ENCODE peak calls at places on chromosomes 2 and 18, in five cellular contexts. E is HepG2, U is K562, A is GM12878, O is H1. Z is an unnamed sample.
A peak's percentile ranks its signal among the peaks of the same experiment; 100 is the strongest.

GRCh38 chr18:4142876-4143275 is 312.2 kb downstream of the DLGAP1 start:
- DNase-seq in A (no peak), O (no peak), E (no peak), U (no peak), Z (no peak)

GRCh38 chr2:238075397-238075796 is 14.6 kb downstream of the SCLY start:
- DNase-seq in U (no peak), A (no peak), O (no peak), E (no peak), Z (no peak)

GRCh38 chr2:229206548-229206947 is 64.5 kb downstream of the PID1 start:
- DNase-seq in O (no peak), A (no peak), E (no peak), U (no peak), Z (no peak)

GRCh38 chr18:62118324-62118723 is 68.5 kb downstream of the PIGN start:
- DNase-seq in A (no peak), U (no peak), E (no peak), O (no peak), Z (no peak)

GRCh38 chr2:40535891-40536290 is 84.0 kb upstream of the SLC8A1 start:
- DNase-seq in E (no peak), U (no peak), O (no peak), A (no peak), Z (no peak)

GRCh38 chr18:63559567-63560491 is 17.7 kb downstream of the SERPINB12 start:
- DNase-seq in E (no peak), A (no peak), U (no peak), O (no peak), Z (no peak)

GRCh38 chr18:2050702-2051201 is 520.6 kb downstream of the METTL4 start:
- DNase-seq in U (no peak), O (no peak), A (no peak), E (no peak), Z (no peak)

GRCh38 chr2:97699765-97700444 is 13.5 kb upstream of the ZAP70 start:
- DNase-seq in O (no peak), E (peak; percentile 68), A (no peak), U (peak; percentile 70), Z (peak; percentile 69)

GRCh38 chr18:23967321-23968089 is 47.0 kb upstream of the TTC39C start:
- DNase-seq in A (peak; percentile 53), E (no peak), O (no peak), U (no peak), Z (no peak)

GRCh38 chr2:147756103-147756502 is 88.7 kb upstream of the ACVR2A start:
- DNase-seq in E (no peak), U (no peak), O (peak; percentile 15), A (no peak), Z (no peak)

GRCh38 chr18:51135361-51135760 is 62.1 kb downstream of the MEX3C start:
- DNase-seq in A (no peak), E (no peak), U (no peak), O (no peak), Z (no peak)

GRCh38 chr18:76450912-76451421 is 44.1 kb downstream of the ZNF516 start:
- DNase-seq in A (peak; percentile 37), U (no peak), E (no peak), O (no peak), Z (peak; percentile 91)

GRCh38 chr2:120625865-120626560 is 109.7 kb upstream of the GLI2 start:
- DNase-seq in A (no peak), U (no peak), E (peak; percentile 35), O (no peak), Z (no peak)

GRCh38 chr2:237227190-237227988 is 141.7 kb downstream of the COPS8 start:
- DNase-seq in E (no peak), A (no peak), O (no peak), U (no peak), Z (no peak)

GRCh38 chr2:152376385-152376784 is 41.4 kb downstream of the FMNL2 start:
- DNase-seq in E (no peak), U (no peak), O (no peak), A (no peak), Z (no peak)

GRCh38 chr2:126893153-126893552 is 5.5 kb upstream of the TEX51 start:
- DNase-seq in U (no peak), O (no peak), E (no peak), A (no peak), Z (no peak)

GRCh38 chr2:189407161-189407943 is 33.9 kb upstream of the WDR75 start:
- DNase-seq in O (no peak), A (no peak), E (no peak), U (no peak), Z (peak; percentile 44)

GRCh38 chr18:38032516-38032915 is 466.9 kb upstream of the CELF4 start:
- DNase-seq in E (no peak), O (no peak), U (no peak), A (no peak), Z (no peak)

GRCh38 chr2:8138923-8139667 is 542.8 kb upstream of the ID2 start:
- DNase-seq in O (no peak), U (no peak), A (no peak), E (peak; percentile 99), Z (no peak)

GRCh38 chr2:175441361-175441760 is 259.9 kb upstream of the ATP5MC3 start:
- DNase-seq in A (no peak), O (no peak), E (no peak), U (no peak), Z (no peak)

GRCh38 chr2:188787661-188788044 is 186.5 kb upstream of the COL3A1 start:
- DNase-seq in O (no peak), E (no peak), A (no peak), U (no peak), Z (no peak)

GRCh38 chr18:71374294-71374693 is 1085.4 kb downstream of the SOCS6 start:
- DNase-seq in U (no peak), A (no peak), O (no peak), E (no peak), Z (no peak)

GRCh38 chr2:74414475-74414874 is 6.9 kb downstream of the C2orf81 start:
- DNase-seq in A (no peak), O (no peak), U (no peak), E (no peak), Z (no peak)

GRCh38 chr18:58768293-58768974 is 96.2 kb upstream of the ZNF532 start:
- DNase-seq in A (no peak), E (peak; percentile 35), O (peak; percentile 47), U (peak; percentile 49), Z (peak; percentile 94)

GRCh38 chr18:35510071-35511010 is 12.6 kb upstream of the INO80C start:
- DNase-seq in O (no peak), A (no peak), U (no peak), E (no peak), Z (no peak)

GRCh38 chr2:88656690-88657089 is 29.4 kb upstream of the EIF2AK3 start:
- DNase-seq in A (no peak), O (no peak), E (no peak), U (no peak), Z (no peak)

GRCh38 chr2:237904806-237905599 is 45.6 kb downstream of the RAMP1 start:
- DNase-seq in O (no peak), U (no peak), A (peak; percentile 53), E (no peak), Z (no peak)

GRCh38 chr2:145066795-145067194 is 546.9 kb upstream of the ZEB2 start:
- DNase-seq in O (no peak), E (no peak), A (no peak), U (no peak), Z (no peak)

GRCh38 chr2:227819398-227819697 is 5.7 kb downstream of the CCL20 start:
- DNase-seq in A (no peak), U (no peak), E (no peak), O (no peak), Z (no peak)

GRCh38 chr2:71671203-71671602 is 217.8 kb downstream of the DYSF start:
- DNase-seq in A (no peak), U (no peak), E (no peak), O (no peak), Z (peak; percentile 6)

GRCh38 chr18:37266290-37266689 is 299.3 kb downstream of the CELF4 start:
- DNase-seq in O (no peak), E (no peak), U (peak; percentile 41), A (no peak), Z (peak; percentile 64)

GRCh38 chr2:23940262-23940975 is at the start of gene UBXN2A:
- DNase-seq in E (peak; percentile 69), A (no peak), U (peak; percentile 89), O (no peak), Z (peak; percentile 97)

DNA sequence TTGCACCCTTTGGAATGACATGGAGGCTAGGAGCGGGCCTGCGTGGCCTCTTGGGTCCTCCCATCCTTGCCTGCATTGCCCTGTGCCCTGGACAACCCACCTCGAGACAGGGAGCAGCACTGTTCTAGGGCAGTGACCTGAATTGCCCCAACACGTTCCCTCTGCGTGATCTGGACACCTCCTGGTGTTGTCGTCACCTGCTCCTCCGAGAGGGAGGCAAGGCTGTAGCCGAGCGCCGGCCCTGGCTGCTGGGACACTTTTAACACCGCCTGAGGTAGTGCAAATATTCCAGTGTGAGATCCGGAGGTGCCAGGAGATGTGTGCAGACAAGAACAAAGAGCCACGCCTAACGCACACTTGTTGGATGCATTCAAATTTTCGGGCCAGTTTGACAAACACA is 131.5 kb downstream of the SMAD7 start:
- DNase-seq in U (no peak), A (no peak), O (no peak), E (no peak), Z (no peak)
- TF ChIP-seq YY1 in U (no peak), A (no peak), O (no peak), E (no peak), Z (no peak)

GRCh38 chr2:36713300-36713699 is 16.8 kb downstream of the VIT start:
- DNase-seq in O (no peak), E (no peak), A (no peak), U (no peak), Z (no peak)
- H2AFZ ChIP-seq in O (peak overlapping the region; percentile 54), E (no peak overlapping the region), A (no peak overlapping the region), U (no peak overlapping the region), Z (no peak overlapping the region)

DNA sequence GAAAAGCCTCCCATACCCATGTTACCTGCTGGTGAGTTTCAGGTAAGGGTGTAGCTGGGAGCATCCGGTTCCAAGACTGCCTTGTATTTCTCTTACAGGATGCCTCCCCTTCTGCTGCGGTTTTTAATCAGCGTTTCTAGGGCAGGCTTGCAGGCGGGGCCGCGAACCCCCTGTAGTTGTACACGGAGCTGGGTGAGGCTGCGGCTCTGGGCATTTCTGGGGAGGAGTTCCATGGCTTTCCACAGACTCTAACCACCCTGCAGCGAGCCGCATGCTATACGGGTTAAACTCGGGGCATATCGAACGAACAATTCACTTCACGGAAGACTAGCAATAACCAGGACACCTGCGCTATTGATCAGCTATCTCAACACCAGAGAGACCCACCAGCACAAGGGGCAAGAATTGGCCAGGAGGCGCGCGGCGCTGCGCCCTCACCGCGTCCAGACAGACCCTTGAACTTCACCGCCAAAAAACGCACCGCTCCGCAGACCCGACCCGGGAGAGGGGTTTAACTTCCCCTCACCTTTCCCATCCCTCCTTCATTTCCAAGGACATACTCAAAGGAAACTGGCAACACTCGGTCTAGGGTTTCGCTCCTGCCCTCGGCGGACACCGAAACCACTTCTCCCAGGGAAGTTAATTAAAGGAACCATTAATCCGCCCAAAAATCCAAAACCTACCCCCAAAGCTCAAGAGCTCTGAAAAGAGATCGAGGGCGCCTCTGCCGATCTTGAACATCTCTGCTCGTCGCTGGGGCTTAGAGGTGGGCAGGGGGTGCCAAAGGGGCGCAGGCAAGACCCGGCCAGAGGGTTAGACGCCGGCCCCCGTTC is 909 bp downstream of the TGFA start:
- DNase-seq in A (no peak), U (no peak), O (no peak), E (no peak), Z (peak; percentile 24)
- TF ChIP-seq USF2 in A (no peak), U (no peak), O (no peak), E (no peak), Z (no peak)

DNA sequence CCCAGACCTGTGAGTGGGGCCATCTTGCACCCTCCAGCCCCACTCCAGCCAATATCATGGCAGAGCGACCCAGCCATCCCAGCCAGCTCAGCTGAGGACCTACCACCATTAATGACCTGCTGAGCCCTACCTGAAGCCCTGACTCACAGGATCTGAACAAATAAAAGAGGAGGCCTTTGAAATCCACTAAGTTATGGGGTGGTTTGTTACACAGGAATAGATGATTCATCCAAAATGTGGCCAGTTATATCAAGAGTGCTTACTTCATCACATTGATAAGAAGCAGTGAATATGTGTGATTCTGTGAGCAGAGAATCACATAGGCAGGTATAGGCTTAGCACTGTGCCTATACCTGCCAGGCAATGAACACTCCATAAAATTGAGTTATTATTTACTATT is 34.7 kb upstream of the FAM124B start:
- DNase-seq in E (no peak), U (no peak), A (no peak), O (no peak), Z (no peak)
- TF ChIP-seq YY1 in E (no peak), U (no peak), A (no peak), O (no peak), Z (no peak)